ENCODE peak calls at places on chromosomes 3 and 15, in four cellular contexts. One of them, this sample, is unnamed. For H4K20me1 and H3K9me1, the result is how much of the 10 kb centered on the place peaks cover.

GRCh38 chr15:74400313-74400850 is 32.9 kb upstream of the CYP11A1 start:
- DNase-seq in IMR-90: no peak
- DNase-seq in K562: no peak
- DNase-seq in endothelial cell of umbilical vein: no peak
- DNase-seq in this sample: no peak

GRCh38 chr3:136196064-136196400 is at the start of gene MSL2:
- DNase-seq in IMR-90: no peak
- DNase-seq in K562: no peak
- DNase-seq in endothelial cell of umbilical vein: no peak
- DNase-seq in this sample: no peak

GRCh38 chr3:71446734-71447133 is 136.8 kb downstream of the FOXP1 start:
- DNase-seq in IMR-90: no peak
- DNase-seq in K562: no peak
- DNase-seq in endothelial cell of umbilical vein: no peak
- DNase-seq in this sample: no peak

GRCh38 chr3:138945646-138946553 is 1.0 kb downstream of the FOXL2 start:
- DNase-seq in IMR-90: peak
- DNase-seq in K562: peak
- DNase-seq in endothelial cell of umbilical vein: no peak
- DNase-seq in this sample: no peak

GRCh38 chr15:93943607-93944006 is 287.8 kb upstream of the MCTP2 start:
- DNase-seq in IMR-90: no peak
- DNase-seq in K562: no peak
- DNase-seq in endothelial cell of umbilical vein: no peak
- DNase-seq in this sample: no peak

GRCh38 chr3:187698499-187699399 is 3.6 kb downstream of the RTP2 start:
- DNase-seq in IMR-90: no peak
- DNase-seq in K562: no peak
- DNase-seq in endothelial cell of umbilical vein: no peak
- DNase-seq in this sample: no peak

GRCh38 chr3:29758108-29759020 is 477.5 kb downstream of the RBMS3 start:
- DNase-seq in IMR-90: peak
- DNase-seq in K562: no peak
- DNase-seq in endothelial cell of umbilical vein: peak
- DNase-seq in this sample: no peak

GRCh38 chr3:120908030-120908802 is at the start of gene STXBP5L:
- DNase-seq in IMR-90: peak
- DNase-seq in K562: peak
- DNase-seq in endothelial cell of umbilical vein: peak
- DNase-seq in this sample: no peak

GRCh38 chr3:117868766-117869165 is 1159.2 kb downstream of the TUSC7 start:
- DNase-seq in IMR-90: peak
- DNase-seq in K562: no peak
- DNase-seq in endothelial cell of umbilical vein: no peak
- DNase-seq in this sample: no peak

GRCh38 chr3:117863146-117863545 is 1153.6 kb downstream of the TUSC7 start:
- DNase-seq in IMR-90: no peak
- DNase-seq in K562: no peak
- DNase-seq in endothelial cell of umbilical vein: no peak
- DNase-seq in this sample: no peak

DNA sequence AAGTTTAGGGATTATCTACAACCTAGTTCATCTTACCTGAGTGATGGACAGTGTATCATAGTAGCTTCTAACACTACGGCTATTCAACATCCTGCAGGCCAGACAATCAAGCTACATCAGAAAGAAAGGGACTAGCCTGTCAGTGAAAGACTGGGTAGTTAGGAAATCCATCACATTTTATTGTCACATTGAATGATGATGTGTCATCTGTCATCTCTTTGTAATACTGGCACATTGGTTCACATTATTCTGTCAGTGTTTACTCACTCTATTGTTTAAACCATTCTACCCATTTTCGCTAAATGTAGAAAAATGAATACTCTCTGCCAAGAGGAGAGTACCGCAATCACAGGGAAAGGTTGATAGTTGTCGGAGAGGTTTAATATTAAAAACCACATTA is 1155.8 kb downstream of the TUSC7 start:
- DNase-seq in IMR-90: no peak
- DNase-seq in K562: no peak
- DNase-seq in endothelial cell of umbilical vein: no peak
- DNase-seq in this sample: no peak
- H4K20me1 ChIP-seq in IMR-90: under half
- H4K20me1 ChIP-seq in K562: under half
- H4K20me1 ChIP-seq in endothelial cell of umbilical vein: under half
- H4K20me1 ChIP-seq in this sample: under half

GRCh38 chr15:69450968-69451695 is 1.5 kb upstream of the RPLP1 start:
- DNase-seq in IMR-90: no peak
- DNase-seq in K562: no peak
- DNase-seq in endothelial cell of umbilical vein: no peak
- DNase-seq in this sample: no peak
- H3K9me1 ChIP-seq in IMR-90: under half
- H3K9me1 ChIP-seq in K562: under half
- H3K9me1 ChIP-seq in endothelial cell of umbilical vein: under half
- H3K9me1 ChIP-seq in this sample: under half

GRCh38 chr3:194161181-194162045 is 25.5 kb downstream of the HES1 start:
- DNase-seq in IMR-90: no peak
- DNase-seq in K562: no peak
- DNase-seq in endothelial cell of umbilical vein: no peak
- DNase-seq in this sample: no peak

GRCh38 chr3:194154346-194154745 is 18.4 kb downstream of the HES1 start:
- DNase-seq in IMR-90: no peak
- DNase-seq in K562: no peak
- DNase-seq in endothelial cell of umbilical vein: no peak
- DNase-seq in this sample: no peak

GRCh38 chr3:194160158-194160557 is 24.2 kb downstream of the HES1 start:
- DNase-seq in IMR-90: no peak
- DNase-seq in K562: no peak
- DNase-seq in endothelial cell of umbilical vein: no peak
- DNase-seq in this sample: no peak

GRCh38 chr3:194158942-194159439 is 23.0 kb downstream of the HES1 start:
- DNase-seq in IMR-90: no peak
- DNase-seq in K562: no peak
- DNase-seq in endothelial cell of umbilical vein: no peak
- DNase-seq in this sample: no peak

DNA sequence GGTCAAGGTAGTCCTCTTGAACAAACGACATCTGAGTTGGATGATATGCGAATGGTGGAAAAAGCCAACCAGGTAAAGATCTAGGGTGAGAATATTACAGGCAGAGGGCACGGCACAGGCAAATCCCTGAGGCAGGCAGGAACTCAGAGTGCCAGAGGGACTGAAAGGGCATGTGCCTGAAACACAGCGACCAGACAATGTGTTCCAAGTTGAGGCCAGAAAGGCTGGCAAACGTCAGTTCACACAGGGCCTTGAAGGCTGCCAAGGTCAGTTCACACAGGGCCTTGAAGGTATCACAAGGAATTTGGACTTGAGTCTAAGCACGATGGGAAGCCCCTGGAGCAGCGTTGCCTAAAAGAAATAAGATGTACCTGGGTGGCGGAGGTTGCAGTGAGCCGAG is 20.1 kb downstream of the HES1 start:
- DNase-seq in IMR-90: no peak
- DNase-seq in K562: no peak
- DNase-seq in endothelial cell of umbilical vein: no peak
- DNase-seq in this sample: no peak
- H4K20me1 ChIP-seq in IMR-90: under half
- H4K20me1 ChIP-seq in K562: under half
- H4K20me1 ChIP-seq in endothelial cell of umbilical vein: under half
- H4K20me1 ChIP-seq in this sample: under half

GRCh38 chr3:17194116-17194515 is 309.4 kb downstream of the PLCL2 start:
- DNase-seq in IMR-90: no peak
- DNase-seq in K562: no peak
- DNase-seq in endothelial cell of umbilical vein: no peak
- DNase-seq in this sample: no peak
- H3K9me1 ChIP-seq in IMR-90: under half
- H3K9me1 ChIP-seq in K562: under half
- H3K9me1 ChIP-seq in endothelial cell of umbilical vein: under half
- H3K9me1 ChIP-seq in this sample: under half

GRCh38 chr15:50685191-50685975 is 1.2 kb downstream of the TRPM7 start:
- DNase-seq in IMR-90: peak
- DNase-seq in K562: no peak
- DNase-seq in endothelial cell of umbilical vein: peak
- DNase-seq in this sample: no peak
- H4K20me1 ChIP-seq in IMR-90: under half
- H4K20me1 ChIP-seq in K562: under half
- H4K20me1 ChIP-seq in endothelial cell of umbilical vein: under half
- H4K20me1 ChIP-seq in this sample: under half

DNA sequence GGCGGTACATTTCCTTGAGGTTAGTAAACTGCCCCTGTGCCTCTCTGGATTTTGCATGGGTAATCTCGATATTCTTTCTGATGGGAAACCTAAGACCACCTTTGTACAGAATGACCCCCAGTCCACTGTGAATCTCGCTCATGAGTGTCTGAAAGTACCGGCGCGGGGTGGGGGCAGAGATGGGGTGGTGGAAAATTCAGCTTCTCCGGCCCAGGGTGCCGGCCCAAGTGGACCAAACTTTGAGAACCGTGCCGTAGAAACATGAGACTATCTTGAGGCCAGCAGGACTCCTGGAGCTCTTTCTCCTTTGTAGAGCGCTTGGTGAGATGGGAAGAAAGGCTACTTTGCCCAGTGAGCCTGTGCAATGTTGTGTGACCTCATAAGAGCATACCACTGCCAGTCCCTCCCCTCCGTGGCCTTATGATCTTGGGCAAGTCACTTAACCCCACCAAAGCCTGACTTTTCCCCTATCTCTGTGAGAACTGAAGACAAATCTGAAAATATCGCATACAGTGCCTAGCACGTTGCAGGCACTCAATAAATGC is 40.3 kb upstream of the VEPH1 start:
- DNase-seq in IMR-90: no peak
- DNase-seq in K562: no peak
- DNase-seq in endothelial cell of umbilical vein: no peak
- DNase-seq in this sample: no peak
- H3K9me1 ChIP-seq in IMR-90: under half
- H3K9me1 ChIP-seq in K562: under half
- H3K9me1 ChIP-seq in endothelial cell of umbilical vein: under half
- H3K9me1 ChIP-seq in this sample: under half

GRCh38 chr15:72488558-72488957 is 14.4 kb downstream of the ARIH1 start:
- DNase-seq in IMR-90: no peak
- DNase-seq in K562: no peak
- DNase-seq in endothelial cell of umbilical vein: no peak
- DNase-seq in this sample: no peak

GRCh38 chr15:72486144-72486543 is 12.0 kb downstream of the ARIH1 start:
- DNase-seq in IMR-90: no peak
- DNase-seq in K562: no peak
- DNase-seq in endothelial cell of umbilical vein: no peak
- DNase-seq in this sample: no peak

GRCh38 chr15:72489943-72490554 is 15.9 kb downstream of the ARIH1 start:
- DNase-seq in IMR-90: no peak
- DNase-seq in K562: no peak
- DNase-seq in endothelial cell of umbilical vein: no peak
- DNase-seq in this sample: no peak

GRCh38 chr15:72483279-72483678 is 9.1 kb downstream of the ARIH1 start:
- DNase-seq in IMR-90: no peak
- DNase-seq in K562: no peak
- DNase-seq in endothelial cell of umbilical vein: no peak
- DNase-seq in this sample: no peak

DNA sequence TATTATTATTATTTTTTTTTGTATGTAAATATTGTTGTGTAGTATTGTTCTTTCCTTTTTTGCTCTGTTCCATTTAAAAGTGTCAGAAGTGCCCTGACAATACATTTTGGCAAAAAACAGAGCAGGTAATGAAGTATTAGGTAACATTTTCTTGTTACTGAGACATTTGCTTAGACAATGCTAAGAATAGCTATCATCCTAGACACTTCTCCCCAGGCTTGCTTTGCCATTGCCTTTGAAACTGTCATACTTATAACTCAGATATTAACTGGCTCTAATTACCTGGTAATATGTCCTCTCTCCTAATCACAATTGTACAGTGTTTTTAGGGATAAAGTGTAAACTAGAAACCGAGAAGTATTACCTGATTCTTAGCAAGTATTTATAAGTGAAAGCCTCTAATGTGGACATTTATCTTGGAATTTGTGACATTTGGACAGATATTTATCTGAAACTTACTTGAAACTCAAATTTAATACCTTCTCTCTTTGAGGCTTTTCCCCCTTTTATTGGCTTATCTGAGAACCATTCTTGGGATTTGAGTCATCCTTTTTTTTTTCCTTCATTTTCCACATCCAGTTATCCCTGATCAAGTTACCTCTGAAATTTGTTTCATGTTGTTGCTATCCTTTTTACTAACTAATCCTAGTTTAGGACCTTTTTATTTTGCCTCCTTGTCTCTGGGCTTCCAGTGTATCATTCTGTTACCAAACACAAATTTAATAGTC is 13.1 kb downstream of the ARIH1 start:
- DNase-seq in IMR-90: peak
- DNase-seq in K562: no peak
- DNase-seq in endothelial cell of umbilical vein: no peak
- DNase-seq in this sample: no peak
- H4K20me1 ChIP-seq in IMR-90: half or more
- H4K20me1 ChIP-seq in K562: under half
- H4K20me1 ChIP-seq in endothelial cell of umbilical vein: under half
- H4K20me1 ChIP-seq in this sample: under half

GRCh38 chr15:65088643-65089021 is 12.1 kb downstream of the KBTBD13 start:
- DNase-seq in IMR-90: no peak
- DNase-seq in K562: no peak
- DNase-seq in endothelial cell of umbilical vein: no peak
- DNase-seq in this sample: no peak

GRCh38 chr15:65086680-65087111 is 10.2 kb downstream of the KBTBD13 start:
- DNase-seq in IMR-90: no peak
- DNase-seq in K562: peak
- DNase-seq in endothelial cell of umbilical vein: peak
- DNase-seq in this sample: no peak

GRCh38 chr15:65087411-65087810 is 10.9 kb downstream of the KBTBD13 start:
- DNase-seq in IMR-90: no peak
- DNase-seq in K562: no peak
- DNase-seq in endothelial cell of umbilical vein: no peak
- DNase-seq in this sample: no peak

GRCh38 chr15:65087873-65088642 is 11.5 kb downstream of the KBTBD13 start:
- DNase-seq in IMR-90: no peak
- DNase-seq in K562: no peak
- DNase-seq in endothelial cell of umbilical vein: no peak
- DNase-seq in this sample: no peak

DNA sequence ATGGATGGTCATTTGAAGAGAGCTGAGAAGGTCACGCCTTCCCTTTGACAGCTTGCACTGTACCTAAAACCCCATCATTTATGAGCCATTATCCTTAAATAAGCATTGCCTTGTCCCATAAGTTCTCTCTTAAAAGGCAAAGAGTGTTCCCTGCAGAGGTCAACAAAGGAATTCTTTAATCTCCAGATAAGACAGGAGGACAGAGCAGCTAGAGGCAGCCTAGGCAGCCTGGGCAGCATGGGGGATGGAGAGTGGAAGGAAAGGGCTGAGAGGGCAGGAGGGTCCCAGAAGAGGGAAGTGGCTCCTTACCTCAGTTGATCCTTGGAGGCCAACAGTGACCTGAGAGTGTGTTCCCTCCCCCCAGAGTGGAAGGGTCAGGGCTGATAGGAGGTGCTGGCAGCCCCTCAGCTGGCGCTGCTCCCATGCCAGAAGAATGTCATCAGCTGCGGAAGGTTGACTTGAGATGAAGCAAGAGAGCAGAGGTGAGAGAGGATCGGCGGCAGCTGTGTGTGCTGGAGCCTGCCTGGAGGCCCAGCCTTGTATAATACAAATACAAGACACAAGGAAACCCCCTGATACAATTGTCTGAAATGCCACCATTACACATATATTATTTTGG is 12.8 kb downstream of the KBTBD13 start:
- DNase-seq in IMR-90: peak
- DNase-seq in K562: no peak
- DNase-seq in endothelial cell of umbilical vein: no peak
- DNase-seq in this sample: no peak
- H3K9me1 ChIP-seq in IMR-90: under half
- H3K9me1 ChIP-seq in K562: under half
- H3K9me1 ChIP-seq in endothelial cell of umbilical vein: under half
- H3K9me1 ChIP-seq in this sample: under half

GRCh38 chr15:45645026-45645980 is 10.5 kb downstream of the SQOR start:
- DNase-seq in IMR-90: peak
- DNase-seq in K562: no peak
- DNase-seq in endothelial cell of umbilical vein: peak
- DNase-seq in this sample: no peak
- H4K20me1 ChIP-seq in IMR-90: under half
- H4K20me1 ChIP-seq in K562: under half
- H4K20me1 ChIP-seq in endothelial cell of umbilical vein: under half
- H4K20me1 ChIP-seq in this sample: under half

This sample was measured in keratinocyte.